ENCODE peak calls at places on chromosome 6, in ten cellular contexts. One of them, this sample, is unnamed.

GRCh38 chr6:42210551-42210950 is 7.1 kb downstream of the MRPS10 start:
- DNase-seq in skeletal muscle cell: no peak
- DNase-seq in NCI-H2029: peak
- DNase-seq in posterior vena cava: no peak
- DNase-seq in naive B cell: no peak
- DNase-seq in left colon: no peak
- DNase-seq in endothelial cell: no peak
- DNase-seq in LNCaP clone FGC: peak
- DNase-seq in DND-41: no peak
- DNase-seq in LoVo: no peak
- DNase-seq in this sample: no peak

GRCh38 chr6:101080597-101080996 is 199.5 kb upstream of the ASCC3 start:
- DNase-seq in skeletal muscle cell: no peak
- DNase-seq in NCI-H2029: no peak
- DNase-seq in posterior vena cava: no peak
- DNase-seq in naive B cell: no peak
- DNase-seq in left colon: no peak
- DNase-seq in endothelial cell: no peak
- DNase-seq in LNCaP clone FGC: peak
- DNase-seq in DND-41: no peak
- DNase-seq in LoVo: peak
- DNase-seq in this sample: no peak

GRCh38 chr6:7146079-7146828 is 38.5 kb downstream of the RREB1 start:
- DNase-seq in skeletal muscle cell: no peak
- DNase-seq in NCI-H2029: peak
- DNase-seq in posterior vena cava: no peak
- DNase-seq in naive B cell: peak
- DNase-seq in left colon: peak
- DNase-seq in endothelial cell: no peak
- DNase-seq in LNCaP clone FGC: peak
- DNase-seq in DND-41: peak
- DNase-seq in LoVo: no peak
- DNase-seq in this sample: peak

GRCh38 chr6:4009486-4009885 is 69.5 kb downstream of the FAM217A start:
- DNase-seq in skeletal muscle cell: no peak
- DNase-seq in NCI-H2029: no peak
- DNase-seq in posterior vena cava: no peak
- DNase-seq in naive B cell: no peak
- DNase-seq in left colon: no peak
- DNase-seq in endothelial cell: no peak
- DNase-seq in LNCaP clone FGC: no peak
- DNase-seq in DND-41: no peak
- DNase-seq in LoVo: no peak
- DNase-seq in this sample: no peak

GRCh38 chr6:97322811-97323210 is 39.8 kb upstream of the MMS22L start:
- DNase-seq in skeletal muscle cell: peak
- DNase-seq in NCI-H2029: no peak
- DNase-seq in posterior vena cava: no peak
- DNase-seq in naive B cell: no peak
- DNase-seq in left colon: no peak
- DNase-seq in endothelial cell: no peak
- DNase-seq in LNCaP clone FGC: no peak
- DNase-seq in DND-41: no peak
- DNase-seq in LoVo: no peak
- DNase-seq in this sample: no peak

GRCh38 chr6:111591370-111591900 is 14.2 kb downstream of the TRAF3IP2 start:
- DNase-seq in skeletal muscle cell: peak
- DNase-seq in NCI-H2029: peak
- DNase-seq in posterior vena cava: peak
- DNase-seq in naive B cell: no peak
- DNase-seq in left colon: peak
- DNase-seq in endothelial cell: no peak
- DNase-seq in LNCaP clone FGC: peak
- DNase-seq in DND-41: no peak
- DNase-seq in LoVo: peak
- DNase-seq in this sample: peak

GRCh38 chr6:24930386-24930785 is 5.4 kb downstream of the RIPOR2 start:
- DNase-seq in skeletal muscle cell: peak
- DNase-seq in NCI-H2029: no peak
- DNase-seq in posterior vena cava: no peak
- DNase-seq in naive B cell: no peak
- DNase-seq in left colon: no peak
- DNase-seq in endothelial cell: no peak
- DNase-seq in LNCaP clone FGC: no peak
- DNase-seq in DND-41: no peak
- DNase-seq in LoVo: peak
- DNase-seq in this sample: no peak

GRCh38 chr6:47352169-47352568 is 42.5 kb upstream of the TNFRSF21 start:
- DNase-seq in skeletal muscle cell: no peak
- DNase-seq in NCI-H2029: no peak
- DNase-seq in posterior vena cava: no peak
- DNase-seq in naive B cell: no peak
- DNase-seq in left colon: no peak
- DNase-seq in endothelial cell: no peak
- DNase-seq in LNCaP clone FGC: no peak
- DNase-seq in DND-41: no peak
- DNase-seq in LoVo: no peak
- DNase-seq in this sample: no peak

GRCh38 chr6:160781298-160781697 is 79.3 kb downstream of the PLG start:
- DNase-seq in skeletal muscle cell: no peak
- DNase-seq in NCI-H2029: no peak
- DNase-seq in posterior vena cava: no peak
- DNase-seq in naive B cell: no peak
- DNase-seq in left colon: no peak
- DNase-seq in endothelial cell: no peak
- DNase-seq in LNCaP clone FGC: no peak
- DNase-seq in DND-41: no peak
- DNase-seq in LoVo: no peak
- DNase-seq in this sample: no peak

GRCh38 chr6:31114970-31115849 is 610 bp downstream of the PSORS1C1 start:
- DNase-seq in skeletal muscle cell: no peak
- DNase-seq in NCI-H2029: no peak
- DNase-seq in posterior vena cava: peak
- DNase-seq in naive B cell: no peak
- DNase-seq in left colon: no peak
- DNase-seq in endothelial cell: no peak
- DNase-seq in LNCaP clone FGC: no peak
- DNase-seq in DND-41: no peak
- DNase-seq in LoVo: peak
- DNase-seq in this sample: peak

GRCh38 chr6:17491416-17492142 is 98.2 kb downstream of the CAP2 start:
- DNase-seq in skeletal muscle cell: peak
- DNase-seq in NCI-H2029: no peak
- DNase-seq in posterior vena cava: no peak
- DNase-seq in naive B cell: no peak
- DNase-seq in left colon: peak
- DNase-seq in endothelial cell: no peak
- DNase-seq in LNCaP clone FGC: peak
- DNase-seq in DND-41: no peak
- DNase-seq in LoVo: no peak
- DNase-seq in this sample: no peak

GRCh38 chr6:14983599-14984296 is 262.1 kb upstream of the JARID2 start:
- DNase-seq in skeletal muscle cell: no peak
- DNase-seq in NCI-H2029: no peak
- DNase-seq in posterior vena cava: no peak
- DNase-seq in naive B cell: no peak
- DNase-seq in left colon: no peak
- DNase-seq in endothelial cell: no peak
- DNase-seq in LNCaP clone FGC: no peak
- DNase-seq in DND-41: no peak
- DNase-seq in LoVo: no peak
- DNase-seq in this sample: no peak

GRCh38 chr6:21726676-21727075 is 133.1 kb downstream of the SOX4 start:
- DNase-seq in skeletal muscle cell: no peak
- DNase-seq in NCI-H2029: no peak
- DNase-seq in posterior vena cava: no peak
- DNase-seq in naive B cell: no peak
- DNase-seq in left colon: no peak
- DNase-seq in endothelial cell: no peak
- DNase-seq in LNCaP clone FGC: no peak
- DNase-seq in DND-41: no peak
- DNase-seq in LoVo: no peak
- DNase-seq in this sample: no peak

GRCh38 chr6:125310994-125311649 is 9.4 kb upstream of the HDDC2 start:
- DNase-seq in skeletal muscle cell: no peak
- DNase-seq in NCI-H2029: peak
- DNase-seq in posterior vena cava: no peak
- DNase-seq in naive B cell: peak
- DNase-seq in left colon: no peak
- DNase-seq in endothelial cell: peak
- DNase-seq in LNCaP clone FGC: peak
- DNase-seq in DND-41: peak
- DNase-seq in LoVo: peak
- DNase-seq in this sample: no peak